ENCODE peak calls at places on chromosomes 12 and 14, in five cellular contexts. Z is CD8-positive, alpha-beta T cell; Y is effector memory CD4-positive, alpha-beta T cell; M is left ventricle myocardium inferior; I is neural progenitor cell. C is an unnamed sample. For H3K4me1, the result is how much of the 10 kb centered on the place peaks cover.

GRCh38 chr14:32458720-32459119 is 129.6 kb downstream of the AKAP6 start:
- DNase-seq in M (no peak), I (no peak), Z (no peak), Y (no peak), C (no peak)

GRCh38 chr12:39239484-39240143 is 203.3 kb downstream of the KIF21A start:
- DNase-seq in M (no peak), Y (no peak), Z (no peak), I (peak), C (no peak)

GRCh38 chr14:85010186-85010585 is 519.8 kb upstream of the FLRT2 start:
- DNase-seq in Z (no peak), I (no peak), Y (no peak), M (no peak), C (no peak)

GRCh38 chr14:30283822-30284446 is 275.0 kb upstream of the G2E3 start:
- DNase-seq in I (peak), Y (no peak), M (no peak), Z (no peak), C (no peak)

GRCh38 chr14:35883677-35884293 is 57.6 kb downstream of the BRMS1L start:
- DNase-seq in I (peak), Y (no peak), M (no peak), Z (peak), C (no peak)

GRCh38 chr12:15118946-15119345 is 102.3 kb downstream of the RERG start:
- DNase-seq in I (no peak), Y (no peak), M (no peak), Z (no peak), C (no peak)

GRCh38 chr12:39852346-39852745 is 232.7 kb upstream of the ABCD2 start:
- DNase-seq in I (no peak), M (no peak), Y (no peak), Z (no peak), C (no peak)

GRCh38 chr12:124537525-124538193 is 29.8 kb downstream of the NCOR2 start:
- DNase-seq in I (no peak), M (no peak), Y (no peak), Z (no peak), C (peak)

GRCh38 chr12:108260039-108260438 is 79.1 kb downstream of the CMKLR1 start:
- DNase-seq in Z (no peak), M (no peak), I (no peak), Y (no peak), C (no peak)

GRCh38 chr14:75389679-75390078 is 38.1 kb upstream of the JDP2 start:
- DNase-seq in Z (no peak), M (no peak), I (no peak), Y (no peak), C (no peak)

GRCh38 chr12:63889236-63889635 is 44.7 kb downstream of the SRGAP1 start:
- DNase-seq in Z (no peak), M (no peak), I (no peak), Y (no peak), C (no peak)

GRCh38 chr12:104360988-104361707 is 57.6 kb downstream of the EID3 start:
- DNase-seq in Z (no peak), Y (no peak), M (no peak), I (no peak), C (no peak)

GRCh38 chr14:33954016-33954598 is 3.2 kb upstream of the EGLN3 start:
- DNase-seq in I (no peak), Y (no peak), Z (no peak), M (no peak), C (no peak)

GRCh38 chr14:102930753-102931579 is 8.5 kb downstream of the AMN start:
- DNase-seq in Z (no peak), M (no peak), I (peak), Y (no peak), C (peak)

GRCh38 chr12:43444940-43445564 is 107.0 kb downstream of the ADAMTS20 start:
- DNase-seq in Y (peak), I (peak), M (no peak), Z (peak), C (peak)

GRCh38 chr14:74437654-74438053 is 11.6 kb upstream of the SYNDIG1L start:
- DNase-seq in M (no peak), I (peak), Z (no peak), Y (no peak), C (no peak)

GRCh38 chr12:14193623-14194022 is 171.9 kb upstream of the ATF7IP start:
- DNase-seq in Z (no peak), M (no peak), I (peak), Y (no peak), C (no peak)

GRCh38 chr14:33465952-33466700 is 484.7 kb downstream of the EGLN3 start:
- DNase-seq in I (no peak), M (no peak), Y (no peak), Z (no peak), C (no peak)

GRCh38 chr14:74949859-74950572 is 5.4 kb downstream of the PGF start:
- DNase-seq in Y (no peak), M (no peak), Z (no peak), I (no peak), C (no peak)

GRCh38 chr14:75339059-75339458 is 60.4 kb downstream of the FOS start:
- DNase-seq in Y (no peak), I (no peak), Z (no peak), M (no peak), C (no peak)

GRCh38 chr12:47894068-47894467 is 10.7 kb downstream of the VDR start:
- DNase-seq in I (no peak), M (no peak), Y (no peak), Z (no peak), C (no peak)

GRCh38 chr12:112961074-112961473 is 17.2 kb upstream of the OAS2 start:
- DNase-seq in M (no peak), Y (no peak), Z (no peak), I (no peak), C (no peak)

GRCh38 chr12:15049456-15050153 is 76.8 kb downstream of the PDE6H start:
- DNase-seq in M (no peak), I (no peak), Y (no peak), Z (no peak), C (no peak)

DNA sequence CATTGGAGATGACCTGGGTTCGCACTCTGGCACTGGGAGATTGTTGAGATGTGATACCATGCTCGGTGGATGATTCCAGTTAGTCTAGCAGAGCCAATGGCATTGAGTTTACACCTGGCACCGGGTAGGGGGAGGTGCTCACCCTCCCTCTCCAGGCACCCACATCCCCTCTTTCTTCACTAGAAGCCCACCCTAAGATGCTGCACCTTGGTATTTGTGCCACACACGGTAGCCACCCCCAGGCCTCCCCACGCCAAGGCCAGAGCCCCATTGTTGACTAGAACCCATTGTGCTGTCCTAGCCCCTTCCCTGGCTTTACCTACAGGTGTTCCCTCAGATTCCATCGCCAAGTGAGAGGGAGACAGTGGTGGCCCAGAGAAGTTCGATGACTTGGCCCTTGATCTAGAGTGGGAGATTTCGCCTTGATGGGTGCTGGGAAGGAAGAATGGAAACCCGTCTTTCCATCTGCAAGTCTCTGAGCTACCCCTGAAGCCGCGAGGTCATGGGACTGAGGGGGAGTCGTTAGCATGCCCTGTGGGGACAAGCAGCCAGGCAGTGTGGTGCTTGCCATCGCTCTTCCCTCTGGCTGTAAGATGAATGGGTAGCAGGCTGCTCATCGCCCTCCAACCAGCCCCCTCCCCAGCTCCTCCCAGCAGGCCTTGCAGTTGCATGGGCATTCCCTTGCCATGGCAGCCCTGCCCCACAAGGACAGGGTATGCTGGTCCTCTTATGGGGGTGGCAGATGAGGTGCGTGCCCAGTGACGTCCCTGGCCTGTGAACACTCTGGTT is 8.7 kb downstream of the CCND2 start:
- DNase-seq in I (no peak), Z (no peak), M (no peak), Y (no peak), C (no peak)
- H3K4me1 ChIP-seq in I (under half), Z (half or more), M (half or more), Y (half or more), C (under half)

GRCh38 chr12:122061253-122061652 is 17.3 kb upstream of the MLXIP start:
- DNase-seq in I (no peak), M (no peak), Y (no peak), Z (no peak), C (peak)
- H3K4me3 ChIP-seq in I (no peak), M (no peak), Y (no peak), Z (no peak), C (no peak)

GRCh38 chr14:99809864-99810854 is 16.9 kb downstream of the EML1 start:
- DNase-seq in I (no peak), M (peak), Z (no peak), Y (no peak), C (peak)
- H3K4me1 ChIP-seq in I (under half), M (under half), Z (under half), Y (under half), C (under half)

GRCh38 chr12:49092086-49092815 is 2.4 kb downstream of the DHH start:
- DNase-seq in Y (peak), M (peak), I (peak), Z (peak), C (peak)
- H3K4me3 ChIP-seq in Y (peak), M (peak), I (peak), Z (no peak), C (peak)

GRCh38 chr14:49861923-49862673 is 9.5 kb upstream of the NEMF start:
- DNase-seq in Z (peak), Y (peak), I (peak), M (peak), C (peak)

GRCh38 chr14:49861581-49861922 is 9.0 kb upstream of the NEMF start:
- DNase-seq in Y (peak), Z (peak), M (peak), I (peak), C (peak)

GRCh38 chr14:49858383-49858782 is 5.8 kb upstream of the NEMF start:
- DNase-seq in Y (no peak), Z (no peak), I (no peak), M (no peak), C (no peak)

GRCh38 chr14:49863483-49864262 is 11.1 kb upstream of the NEMF start:
- DNase-seq in M (no peak), Z (peak), Y (no peak), I (peak), C (no peak)

DNA sequence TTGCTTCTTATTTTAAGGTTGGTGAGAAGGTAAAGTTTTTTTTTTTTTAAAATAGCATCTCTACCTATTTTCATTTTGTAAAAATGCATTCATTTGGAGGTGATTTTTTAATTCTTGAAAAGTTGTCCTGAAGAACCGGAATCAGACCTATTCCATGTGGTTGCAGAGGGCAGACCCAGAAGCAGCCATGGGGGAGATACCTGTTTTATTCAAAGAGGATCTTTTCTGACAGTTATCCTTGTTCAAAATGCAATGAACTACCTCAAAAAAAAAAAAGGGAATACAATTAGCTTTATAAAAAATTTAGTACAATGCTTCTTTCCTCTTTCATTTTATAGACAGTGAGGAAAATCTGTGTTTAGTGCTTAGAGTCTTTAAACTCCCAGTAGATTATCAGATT is 8.4 kb upstream of the NEMF start:
- DNase-seq in M (no peak), Z (no peak), I (no peak), Y (no peak), C (no peak)
- H3K4me1 ChIP-seq in M (under half), Z (under half), I (under half), Y (under half), C (under half)

GRCh38 chr12:51848843-51849735 is 571 bp upstream of the FIGNL2 start:
- DNase-seq in Z (no peak), M (no peak), Y (no peak), I (peak), C (no peak)

GRCh38 chr12:51846209-51846779 is 2.2 kb downstream of the FIGNL2 start:
- DNase-seq in M (no peak), Y (no peak), I (peak), Z (no peak), C (no peak)

GRCh38 chr12:51850081-51850932 is 1.8 kb upstream of the FIGNL2 start:
- DNase-seq in Y (no peak), M (no peak), Z (no peak), I (no peak), C (no peak)

GRCh38 chr12:51846911-51847829 is 1.3 kb downstream of the FIGNL2 start:
- DNase-seq in I (peak), M (peak), Y (no peak), Z (peak), C (peak)

DNA sequence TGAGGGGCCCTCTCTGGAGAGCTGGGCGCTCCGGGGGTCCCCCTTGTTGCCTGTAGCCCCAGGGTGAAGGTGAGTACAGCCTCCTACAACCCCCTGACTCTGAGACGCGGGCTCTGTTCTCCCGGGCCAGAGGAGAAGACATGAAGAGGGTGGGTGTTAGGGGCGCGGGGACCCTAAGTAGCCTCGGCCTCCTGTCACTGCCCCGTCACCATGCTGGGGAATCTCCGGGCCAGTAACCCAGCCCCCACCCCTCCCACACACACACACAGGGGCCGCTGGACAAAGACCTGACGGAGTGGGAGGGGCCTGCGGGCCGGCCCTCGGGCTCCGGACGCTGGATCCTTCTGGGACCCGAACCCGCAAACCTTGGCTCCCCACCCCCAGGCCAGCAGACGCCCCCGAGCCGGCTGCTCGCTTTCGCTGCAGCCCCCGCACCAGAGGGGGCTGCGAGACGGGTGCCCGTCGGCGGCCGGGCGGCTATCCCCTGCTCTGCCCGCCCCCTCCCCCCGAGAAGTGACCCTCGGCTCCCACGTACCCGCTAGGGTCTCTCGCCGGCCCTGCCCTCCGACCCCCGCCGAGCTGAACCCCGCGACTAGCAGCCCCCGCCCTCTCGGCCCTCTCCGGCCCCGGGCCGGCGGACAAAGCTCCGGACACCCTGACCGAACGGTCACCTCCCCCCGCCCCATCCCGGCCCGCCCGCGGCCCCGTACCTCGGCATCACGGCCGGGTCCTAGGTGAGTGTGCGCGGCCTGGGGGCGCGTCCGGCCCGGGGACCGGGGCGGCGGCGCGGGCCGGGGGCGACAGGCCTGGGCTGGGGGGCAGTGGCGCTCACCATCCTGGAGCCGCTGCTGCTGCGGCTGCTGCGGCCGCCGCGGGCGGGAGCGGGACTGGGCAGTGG is at the start of gene FIGNL2:
- DNase-seq in Z (no peak), Y (no peak), I (peak), M (peak), C (peak)
- H3K4me3 ChIP-seq in Z (peak), Y (peak), I (peak), M (peak), C (peak)

GRCh38 chr12:62252576-62252975 is 7.6 kb upstream of the USP15 start:
- DNase-seq in M (no peak), Z (no peak), I (no peak), Y (no peak), C (no peak)
- H3K4me1 ChIP-seq in M (under half), Z (under half), I (under half), Y (under half), C (under half)